ENCODE peak calls at places on chromosomes 11 and 22, in five cellular contexts. P is T follicular helper cell; G is stimulated activated CD4-positive, alpha-beta T cell treated with anti-CD3 and anti-CD28 coated beads, Interleukin-12 subunit alpha, Interleukin-12 subunit beta, amount 100 ng/mL, for 4 hours; N is SJSA1; Y is stimulated activated CD8-positive, alpha-beta memory T cell treated with anti-CD3 and anti-CD28 coated beads, Interleukin-2, amount 100 ng/mL, for 48 hours. F is an unnamed sample.

GRCh38 chr11:128532571-128533091 is 54.7 kb downstream of the ETS1 start:
- DNase-seq in G (no peak), N (no peak), Y (no peak), P (no peak), F (no peak)

GRCh38 chr22:22752556-22753477 is 108.4 kb downstream of the GGTLC2 start:
- DNase-seq in G (no peak), Y (no peak), N (no peak), P (peak; percentile 20), F (no peak)

GRCh38 chr22:49322231-49322630 is 505.4 kb downstream of the BRD1 start:
- DNase-seq in P (no peak), Y (no peak), N (no peak), G (no peak), F (no peak)

GRCh38 chr11:69923641-69924307 is 104.6 kb upstream of the FGF3 start:
- DNase-seq in G (no peak), P (no peak), N (no peak), Y (no peak), F (no peak)

GRCh38 chr22:25112538-25113253 is 87.0 kb upstream of the CRYBB3 start:
- DNase-seq in P (no peak), G (no peak), Y (no peak), N (no peak), F (no peak)

GRCh38 chr11:13216019-13217006 is 61.3 kb upstream of the BMAL1 start:
- DNase-seq in G (no peak), N (peak; percentile 100), Y (peak; percentile 49), P (no peak), F (peak; percentile 79)

GRCh38 chr11:66123902-66124301 is 53.8 kb downstream of the PACS1 start:
- DNase-seq in N (no peak), P (no peak), G (no peak), Y (no peak), F (no peak)

GRCh38 chr11:22431074-22431473 is 92.9 kb downstream of the SLC17A6 start:
- DNase-seq in P (no peak), G (no peak), N (no peak), Y (no peak), F (no peak)

GRCh38 chr11:61747389-61748285 is 4.8 kb upstream of the MYRF start:
- DNase-seq in P (no peak), G (peak; percentile 12), Y (peak; percentile 40), N (peak; percentile 66), F (no peak)

GRCh38 chr11:66126064-66126463 is 56.0 kb downstream of the PACS1 start:
- DNase-seq in N (no peak), G (no peak), P (no peak), Y (no peak), F (no peak)

GRCh38 chr11:8253566-8253965 is 10.1 kb downstream of the LMO1 start:
- DNase-seq in G (no peak), Y (no peak), P (no peak), N (no peak), F (no peak)

GRCh38 chr22:37983860-37984791 is at the start of gene SOX10:
- DNase-seq in Y (no peak), P (no peak), N (no peak), G (no peak), F (no peak)

GRCh38 chr11:95152878-95153856 is 63.5 kb downstream of the ENDOD1 start:
- DNase-seq in P (no peak), N (no peak), G (no peak), Y (no peak), F (no peak)

GRCh38 chr11:78853521-78853920 is 278.9 kb upstream of the NARS2 start:
- DNase-seq in Y (no peak), N (no peak), P (no peak), G (no peak), F (no peak)

GRCh38 chr22:37626144-37626543 is 13.3 kb upstream of the SH3BP1 start:
- DNase-seq in G (no peak), P (no peak), Y (no peak), N (no peak), F (no peak)

GRCh38 chr22:20155330-20156041 is 4.6 kb upstream of the CCDC188 start:
- DNase-seq in Y (no peak), N (peak; percentile 66), G (no peak), P (no peak), F (peak; percentile 74)